ENCODE peak calls at places on chromosomes 16 and 17, in four cellular contexts. One of them, this sample, is unnamed.

GRCh38 chr17:82424001-82424862 is 5.8 kb upstream of the OGFOD3 start:
- DNase-seq in IMR-90: peak; percentile 32
- DNase-seq in H1: peak; percentile 82
- DNase-seq in GM12878: no peak
- DNase-seq in this sample: peak; percentile 48

GRCh38 chr17:491086-492014 is 138.7 kb upstream of the RPH3AL start:
- DNase-seq in GM12878: no peak
- DNase-seq in IMR-90: peak; percentile 69
- DNase-seq in H1: peak; percentile 77
- DNase-seq in this sample: peak; percentile 44

GRCh38 chr17:57782051-57782490 is 37.0 kb upstream of the CCDC182 start:
- DNase-seq in GM12878: no peak
- DNase-seq in IMR-90: no peak
- DNase-seq in H1: no peak
- DNase-seq in this sample: no peak

GRCh38 chr17:20966869-20967268 is 75.9 kb downstream of the USP22 start:
- DNase-seq in IMR-90: no peak
- DNase-seq in H1: no peak
- DNase-seq in GM12878: no peak
- DNase-seq in this sample: no peak

GRCh38 chr16:31301708-31302400 is 42.1 kb downstream of the ITGAM start:
- DNase-seq in IMR-90: no peak
- DNase-seq in GM12878: no peak
- DNase-seq in H1: no peak
- DNase-seq in this sample: peak; percentile 24

GRCh38 chr17:81406117-81406953 is 11.1 kb downstream of the BAHCC1 start:
- DNase-seq in H1: no peak
- DNase-seq in GM12878: no peak
- DNase-seq in IMR-90: no peak
- DNase-seq in this sample: no peak

GRCh38 chr16:629289-630023 is 1.3 kb upstream of the WFIKKN1 start:
- DNase-seq in H1: no peak
- DNase-seq in IMR-90: no peak
- DNase-seq in GM12878: no peak
- DNase-seq in this sample: peak; percentile 74

GRCh38 chr17:72004476-72005331 is 116.1 kb upstream of the SOX9 start:
- DNase-seq in GM12878: peak; percentile 79
- DNase-seq in IMR-90: no peak
- DNase-seq in H1: no peak
- DNase-seq in this sample: no peak

GRCh38 chr17:75036643-75037268 is 10.0 kb downstream of the ATP5PD start:
- DNase-seq in GM12878: no peak
- DNase-seq in IMR-90: peak; percentile 77
- DNase-seq in H1: no peak
- DNase-seq in this sample: peak; percentile 75

GRCh38 chr16:17364319-17365210 is 106.2 kb downstream of the XYLT1 start:
- DNase-seq in H1: no peak
- DNase-seq in IMR-90: peak; percentile 94
- DNase-seq in GM12878: no peak
- DNase-seq in this sample: no peak

GRCh38 chr16:11180489-11180888 is 75.5 kb downstream of the SOCS1 start:
- DNase-seq in GM12878: no peak
- DNase-seq in IMR-90: no peak
- DNase-seq in H1: no peak
- DNase-seq in this sample: no peak

GRCh38 chr16:23691483-23692189 is 12.9 kb downstream of the PLK1 start:
- DNase-seq in GM12878: no peak
- DNase-seq in H1: no peak
- DNase-seq in IMR-90: no peak
- DNase-seq in this sample: no peak

GRCh38 chr17:75610103-75610984 is 22.7 kb downstream of the MYO15B start:
- DNase-seq in GM12878: no peak
- DNase-seq in IMR-90: no peak
- DNase-seq in H1: no peak
- DNase-seq in this sample: no peak

DNA sequence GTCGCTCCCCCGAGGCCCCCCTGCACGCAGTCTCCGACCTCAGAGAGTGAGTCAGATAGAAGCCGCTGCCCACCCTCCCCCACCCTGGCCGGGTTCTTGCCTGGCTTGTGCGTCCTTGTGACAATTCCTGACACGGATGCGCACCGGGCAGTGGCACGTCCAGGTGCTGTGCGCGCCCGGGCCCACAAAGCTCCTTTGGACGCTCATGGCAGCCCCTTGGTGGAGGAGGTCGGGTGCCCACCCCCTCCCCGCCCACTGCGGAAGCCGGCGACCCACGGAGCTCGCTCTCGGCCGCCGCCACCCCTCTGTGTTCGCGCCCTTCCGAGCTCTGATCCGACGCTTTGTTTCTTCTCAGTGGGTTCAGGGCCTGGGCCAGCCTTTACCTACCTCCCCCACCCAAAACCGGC is 662 bp upstream of the TUBB3 start:
- DNase-seq in H1: peak; percentile 70
- DNase-seq in IMR-90: peak; percentile 91
- DNase-seq in GM12878: no peak
- DNase-seq in this sample: peak; percentile 55
- TF ChIP-seq CHD1 in H1: no peak
- TF ChIP-seq CHD1 in IMR-90: no peak
- TF ChIP-seq CHD1 in GM12878: no peak
- TF ChIP-seq CHD1 in this sample: peak; percentile 40

GRCh38 chr17:59719526-59719925 is 12.1 kb downstream of the VMP1 start:
- DNase-seq in GM12878: no peak
- DNase-seq in IMR-90: no peak
- DNase-seq in H1: no peak
- DNase-seq in this sample: no peak

GRCh38 chr17:59723607-59724006 is 16.2 kb downstream of the VMP1 start:
- DNase-seq in H1: no peak
- DNase-seq in GM12878: no peak
- DNase-seq in IMR-90: no peak
- DNase-seq in this sample: no peak

GRCh38 chr17:59722623-59723022 is 15.2 kb downstream of the VMP1 start:
- DNase-seq in GM12878: no peak
- DNase-seq in IMR-90: no peak
- DNase-seq in H1: no peak
- DNase-seq in this sample: no peak

GRCh38 chr17:59725691-59726090 is 18.2 kb downstream of the VMP1 start:
- DNase-seq in IMR-90: no peak
- DNase-seq in GM12878: no peak
- DNase-seq in H1: no peak
- DNase-seq in this sample: no peak

GRCh38 chr17:59723041-59723440 is 15.6 kb downstream of the VMP1 start:
- DNase-seq in H1: no peak
- DNase-seq in GM12878: no peak
- DNase-seq in IMR-90: no peak
- DNase-seq in this sample: no peak
- TF ChIP-seq CHD1 in H1: no peak
- TF ChIP-seq CHD1 in GM12878: no peak
- TF ChIP-seq CHD1 in IMR-90: no peak
- TF ChIP-seq CHD1 in this sample: no peak

GRCh38 chr16:19361587-19361986 is 56.1 kb upstream of the TMC5 start:
- DNase-seq in H1: no peak
- DNase-seq in GM12878: no peak
- DNase-seq in IMR-90: no peak
- DNase-seq in this sample: no peak
- TF ChIP-seq CHD1 in H1: no peak
- TF ChIP-seq CHD1 in GM12878: no peak
- TF ChIP-seq CHD1 in IMR-90: no peak
- TF ChIP-seq CHD1 in this sample: no peak

DNA sequence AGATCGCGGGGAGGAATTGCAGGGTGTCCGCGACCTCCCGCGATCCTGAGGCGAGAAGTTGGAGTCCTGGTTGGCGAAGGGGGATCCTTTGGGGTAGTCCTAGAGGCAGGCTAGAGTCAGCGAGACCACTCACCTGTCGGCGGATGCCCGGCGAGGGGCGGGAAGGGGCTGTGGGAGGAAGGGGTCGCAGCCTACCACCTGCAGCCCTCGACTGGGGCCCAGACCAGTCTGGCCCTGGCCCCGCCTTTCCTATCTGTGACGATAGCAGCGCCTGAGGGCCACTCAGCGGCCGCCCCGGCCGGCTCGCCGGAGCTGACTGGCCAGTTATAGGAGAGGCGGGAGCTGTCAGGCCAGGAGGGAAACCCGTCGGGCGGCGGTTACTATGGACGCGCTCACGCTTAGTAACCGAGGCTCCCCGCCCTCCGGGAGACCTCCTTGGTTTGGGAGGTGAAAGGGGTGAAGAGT is at the start of gene TEKT3:
- DNase-seq in IMR-90: peak; percentile 55
- DNase-seq in H1: peak; percentile 94
- DNase-seq in GM12878: no peak
- DNase-seq in this sample: peak; percentile 56
- TF ChIP-seq CHD1 in IMR-90: no peak
- TF ChIP-seq CHD1 in H1: no peak
- TF ChIP-seq CHD1 in GM12878: no peak
- TF ChIP-seq CHD1 in this sample: no peak

GRCh38 chr16:88456356-88457292 is 3.5 kb downstream of the ZFPM1 start:
- DNase-seq in GM12878: no peak
- DNase-seq in IMR-90: no peak
- DNase-seq in H1: no peak
- DNase-seq in this sample: no peak
- TF ChIP-seq CHD1 in GM12878: no peak
- TF ChIP-seq CHD1 in IMR-90: no peak
- TF ChIP-seq CHD1 in H1: no peak
- TF ChIP-seq CHD1 in this sample: no peak

DNA sequence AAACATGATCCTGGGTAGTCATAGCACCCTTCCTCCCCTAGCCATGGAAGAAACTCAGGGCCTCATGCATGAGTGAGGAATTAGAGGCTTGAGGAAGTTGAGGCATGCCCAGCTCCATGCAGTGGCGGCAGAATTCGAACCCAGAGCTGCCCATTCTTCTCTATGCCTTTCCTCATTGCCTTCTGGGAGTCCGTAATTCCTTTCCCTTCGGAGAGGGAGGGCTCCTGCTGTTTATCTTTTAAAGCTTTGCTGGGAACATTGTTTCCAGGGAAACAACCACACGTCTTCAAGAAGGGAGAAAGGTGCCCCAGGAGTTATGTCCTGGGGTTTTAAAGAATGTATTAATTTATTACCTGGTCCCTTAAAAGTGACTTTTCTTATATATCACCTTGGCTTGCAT is 8.5 kb downstream of the CRISPLD2 start:
- DNase-seq in IMR-90: no peak
- DNase-seq in H1: no peak
- DNase-seq in GM12878: no peak
- DNase-seq in this sample: no peak
- TF ChIP-seq CHD1 in IMR-90: no peak
- TF ChIP-seq CHD1 in H1: no peak
- TF ChIP-seq CHD1 in GM12878: no peak
- TF ChIP-seq CHD1 in this sample: no peak

This sample was measured in K562.